ENCODE peak calls at places on chromosomes 11 and 22, in five cellular contexts. S is nephron progenitor cell, L is upper lobe of right lung, B is cardiac muscle cell, F is HCT116. Y is an unnamed sample.

GRCh38 chr22:27144345-27144744 is 487.0 kb downstream of the MIAT start:
- DNase-seq in S (no peak), L (no peak), B (no peak), F (no peak), Y (no peak)

GRCh38 chr11:9895016-9895415 is 231.1 kb downstream of the SWAP70 start:
- DNase-seq in S (no peak), L (no peak), B (no peak), F (no peak), Y (no peak)

GRCh38 chr11:22787565-22788162 is 41.9 kb downstream of the SVIP start:
- DNase-seq in S (peak; percentile 26), L (no peak), B (peak; percentile 71), F (peak; percentile 22), Y (peak; percentile 29)

GRCh38 chr11:100445231-100445735 is 241.8 kb upstream of the ARHGAP42 start:
- DNase-seq in S (no peak), L (no peak), B (peak; percentile 42), F (no peak), Y (no peak)

GRCh38 chr11:75625970-75626691 is 42.7 kb downstream of the MAP6 start:
- DNase-seq in S (no peak), L (no peak), B (no peak), F (no peak), Y (peak; percentile 71)

GRCh38 chr11:128823751-128824150 is 43.3 kb downstream of the KCNJ1 start:
- DNase-seq in S (no peak), L (no peak), B (no peak), F (no peak), Y (no peak)

GRCh38 chr22:48491451-48491941 is 1336.2 kb downstream of the BRD1 start:
- DNase-seq in S (no peak), L (peak; percentile 58), B (no peak), F (no peak), Y (no peak)

GRCh38 chr11:112771847-112772246 is 189.4 kb upstream of the NCAM1 start:
- DNase-seq in S (no peak), L (no peak), B (no peak), F (no peak), Y (no peak)

GRCh38 chr22:27925331-27925730 is 6.3 kb upstream of the PITPNB start:
- DNase-seq in S (no peak), L (no peak), B (no peak), F (no peak), Y (no peak)

GRCh38 chr11:8593935-8594909 is at the start of gene STK33:
- DNase-seq in S (peak; percentile 77), L (peak; percentile 89), B (peak; percentile 85), F (peak; percentile 34), Y (no peak)

GRCh38 chr11:42253156-42253555 is 793.7 kb upstream of the LRRC4C start:
- DNase-seq in S (no peak), L (no peak), B (no peak), F (no peak), Y (no peak)

GRCh38 chr22:30562391-30562790 is 12.1 kb downstream of the GAL3ST1 start:
- DNase-seq in S (no peak), L (no peak), B (no peak), F (peak; percentile 8), Y (no peak)

GRCh38 chr22:46023558-46023981 is 46.6 kb upstream of the WNT7B start:
- DNase-seq in S (no peak), L (peak; percentile 46), B (no peak), F (no peak), Y (peak; percentile 43)

GRCh38 chr22:35620624-35621245 is 3.6 kb upstream of the MB start:
- DNase-seq in S (no peak), L (no peak), B (peak; percentile 93), F (no peak), Y (no peak)

GRCh38 chr11:38019072-38019775 is 1421.2 kb upstream of the RAG2 start:
- DNase-seq in S (no peak), L (no peak), B (no peak), F (no peak), Y (no peak)
- TF ChIP-seq CTCF in S (no peak), L (no peak), B (peak; percentile 10), F (no peak), Y (no peak)

DNA sequence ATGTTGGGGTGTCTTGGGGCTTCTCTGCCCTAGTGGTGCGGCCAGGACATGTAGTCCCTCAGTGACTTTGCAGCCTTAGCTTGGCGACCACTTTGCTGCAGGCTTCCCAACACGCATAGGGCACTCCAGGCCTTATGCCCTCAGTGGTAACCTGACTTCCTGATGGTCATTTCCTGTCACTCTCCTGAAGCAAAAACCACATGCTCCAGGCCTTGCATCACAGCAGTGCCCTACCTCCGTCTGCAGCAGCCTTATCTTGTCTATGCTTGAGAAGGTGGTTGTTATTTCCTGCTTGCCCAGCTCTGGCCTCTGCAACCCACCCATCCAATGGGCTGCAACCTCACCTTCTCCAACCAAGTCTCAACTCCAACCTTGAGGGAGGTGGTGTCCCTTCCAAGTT is 33.4 kb upstream of the PISD start:
- DNase-seq in S (no peak), L (no peak), B (no peak), F (no peak), Y (no peak)
- TF ChIP-seq CTCF in S (no peak), L (no peak), B (no peak), F (no peak), Y (no peak)

GRCh38 chr11:78048561-78048960 is 15.1 kb upstream of the THRSP start:
- DNase-seq in S (no peak), L (no peak), B (no peak), F (no peak), Y (no peak)
- TF ChIP-seq CTCF in S (no peak), L (no peak), B (no peak), F (no peak), Y (no peak)

GRCh38 chr11:60334005-60334620 is 7.1 kb downstream of the MS4A6E start:
- DNase-seq in S (peak; percentile 81), L (no peak), B (peak; percentile 61), F (peak; percentile 73), Y (no peak)
- TF ChIP-seq CTCF in S (peak; percentile 76), L (peak; percentile 78), B (peak; percentile 67), F (peak; percentile 85), Y (peak; percentile 53)